ENCODE peak calls at places on chromosome 9, in eight cellular contexts. T is H1; U is PC-3; L is body of pancreas; B is MM.1S; O is SK-N-SH; I is CD8-positive, alpha-beta T cell; V is A549. N is an unnamed sample.
A peak's percentile ranks its signal among the peaks of the same experiment; 100 is the strongest.

GRCh38 chr9:122172131-122172530 is 12.4 kb downstream of the MORN5 start:
- DNase-seq in O (no peak), V (no peak), B (no peak), U (no peak), I (no peak), T (no peak), L (no peak), N (no peak)

GRCh38 chr9:79665926-79666325 is 94.2 kb downstream of the TLE4 start:
- DNase-seq in B (no peak), L (no peak), U (no peak), T (no peak), O (no peak), I (no peak), V (no peak), N (no peak)

GRCh38 chr9:21579209-21579608 is 97.1 kb upstream of the IFNE start:
- DNase-seq in O (no peak), U (no peak), V (peak; percentile 63), I (peak; percentile 49), L (no peak), B (no peak), T (no peak), N (no peak)

GRCh38 chr9:137064027-137064879 is 6.1 kb downstream of the SAPCD2 start:
- DNase-seq in O (peak; percentile 89), I (no peak), T (no peak), B (peak; percentile 34), U (peak; percentile 46), L (peak; percentile 76), V (peak; percentile 64), N (peak; percentile 97)

GRCh38 chr9:105126233-105126632 is 118.2 kb upstream of the SLC44A1 start:
- DNase-seq in T (no peak), I (no peak), U (no peak), B (no peak), V (no peak), O (no peak), L (no peak), N (peak; percentile 75)

GRCh38 chr9:35914307-35914807 is 5.1 kb downstream of the SPAAR start:
- DNase-seq in V (peak; percentile 66), O (peak; percentile 70), B (no peak), I (no peak), L (peak; percentile 35), U (no peak), T (no peak), N (peak; percentile 76)

GRCh38 chr9:113593682-113594281 is 130.3 kb downstream of the RGS3 start:
- DNase-seq in B (no peak), L (peak; percentile 87), U (peak; percentile 52), T (peak; percentile 94), O (peak; percentile 94), V (peak; percentile 95), I (no peak), N (peak; percentile 98)

GRCh38 chr9:137304383-137305059 is 2.5 kb upstream of the NRARP start:
- DNase-seq in U (no peak), T (no peak), I (no peak), O (peak; percentile 51), B (no peak), V (no peak), L (no peak), N (peak; percentile 78)

GRCh38 chr9:96158909-96159575 is 142.9 kb downstream of the HSD17B3 start:
- DNase-seq in V (no peak), U (peak; percentile 9), I (no peak), L (no peak), O (no peak), B (no peak), T (no peak), N (peak; percentile 32)

GRCh38 chr9:82882133-82882532 is 180.8 kb downstream of the RASEF start:
- DNase-seq in B (no peak), O (no peak), V (no peak), I (no peak), T (no peak), L (no peak), U (peak; percentile 41), N (no peak)

GRCh38 chr9:134950404-134950760 is 32.7 kb upstream of the FCN1 start:
- DNase-seq in I (no peak), T (no peak), V (no peak), B (no peak), U (no peak), O (no peak), L (no peak), N (peak; percentile 32)

GRCh38 chr9:6024035-6024554 is 8.7 kb upstream of the RANBP6 start:
- DNase-seq in T (no peak), B (peak; percentile 37), V (peak; percentile 35), L (peak; percentile 21), U (peak; percentile 37), O (peak; percentile 28), I (no peak), N (peak; percentile 58)

GRCh38 chr9:33393581-33393980 is 8.8 kb downstream of the AQP7 start:
- DNase-seq in U (no peak), L (peak; percentile 31), B (no peak), O (no peak), I (no peak), T (no peak), V (no peak), N (no peak)

GRCh38 chr9:106707722-106708121 is 155.2 kb upstream of the ZNF462 start:
- DNase-seq in O (no peak), V (no peak), B (no peak), U (no peak), I (no peak), T (no peak), L (no peak), N (no peak)

GRCh38 chr9:122135529-122135859 is 24.1 kb downstream of the NDUFA8 start:
- DNase-seq in B (no peak), U (no peak), I (no peak), V (no peak), L (no peak), O (no peak), T (no peak), N (no peak)

GRCh38 chr9:26216702-26217101 is 538.5 kb upstream of the TUSC1 start:
- DNase-seq in O (no peak), L (no peak), I (no peak), T (no peak), B (no peak), V (no peak), U (no peak), N (no peak)

GRCh38 chr9:7320139-7320538 is 479.4 kb downstream of the DMAC1 start:
- DNase-seq in U (peak; percentile 1), V (peak; percentile 92), O (peak; percentile 19), I (no peak), T (peak; percentile 17), L (no peak), B (no peak), N (peak; percentile 42)

GRCh38 chr9:131707677-131708612 is 31.9 kb downstream of the RAPGEF1 start:
- DNase-seq in T (no peak), B (no peak), L (peak; percentile 81), O (no peak), I (no peak), V (peak; percentile 61), U (peak; percentile 46), N (peak; percentile 81)

DNA sequence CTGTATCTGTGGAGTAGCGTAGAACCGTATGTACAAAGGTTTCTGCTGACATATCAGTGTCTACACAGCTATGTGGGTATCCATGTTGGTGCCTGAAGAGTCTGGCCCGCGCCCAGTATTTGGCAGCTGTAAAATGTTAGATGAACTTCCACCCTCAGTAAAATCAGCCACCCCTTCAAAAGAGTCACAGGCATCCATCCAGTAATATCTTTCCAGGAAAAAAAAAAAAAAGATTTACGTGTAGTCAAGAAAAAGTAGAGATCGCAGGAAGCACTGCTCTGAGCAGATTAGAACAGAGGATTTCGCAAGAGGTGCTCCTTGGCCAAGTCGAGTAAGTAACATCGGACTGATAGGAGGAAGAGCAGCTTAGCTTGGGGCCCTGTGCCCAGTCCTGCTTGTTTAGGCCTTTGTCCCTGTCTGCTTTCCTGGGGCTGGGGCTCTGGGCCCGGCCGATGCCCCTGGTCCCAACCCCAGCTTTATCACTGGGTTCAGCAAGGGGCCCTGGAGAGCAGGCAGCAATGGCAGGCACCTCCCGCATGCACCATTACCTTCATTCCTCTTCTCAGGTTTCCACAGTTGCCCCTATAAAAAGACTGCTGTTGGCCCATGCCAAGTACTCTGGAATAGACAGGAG is 21.2 kb downstream of the DAPK1 start:
- DNase-seq in T (no peak), B (no peak), U (no peak), I (no peak), V (no peak), L (peak; percentile 32), O (no peak), N (no peak)
- H3K4me1 ChIP-seq in T (peaks cover 15% of the 10 kb centered on the region), B (no peaks in the 10 kb centered on the region), U (no peaks in the 10 kb centered on the region), I (no peaks in the 10 kb centered on the region), V (peaks cover 38% of the 10 kb centered on the region), L (peaks cover 24% of the 10 kb centered on the region), O (peaks cover 16% of the 10 kb centered on the region), N (peaks cover 9% of the 10 kb centered on the region)

DNA sequence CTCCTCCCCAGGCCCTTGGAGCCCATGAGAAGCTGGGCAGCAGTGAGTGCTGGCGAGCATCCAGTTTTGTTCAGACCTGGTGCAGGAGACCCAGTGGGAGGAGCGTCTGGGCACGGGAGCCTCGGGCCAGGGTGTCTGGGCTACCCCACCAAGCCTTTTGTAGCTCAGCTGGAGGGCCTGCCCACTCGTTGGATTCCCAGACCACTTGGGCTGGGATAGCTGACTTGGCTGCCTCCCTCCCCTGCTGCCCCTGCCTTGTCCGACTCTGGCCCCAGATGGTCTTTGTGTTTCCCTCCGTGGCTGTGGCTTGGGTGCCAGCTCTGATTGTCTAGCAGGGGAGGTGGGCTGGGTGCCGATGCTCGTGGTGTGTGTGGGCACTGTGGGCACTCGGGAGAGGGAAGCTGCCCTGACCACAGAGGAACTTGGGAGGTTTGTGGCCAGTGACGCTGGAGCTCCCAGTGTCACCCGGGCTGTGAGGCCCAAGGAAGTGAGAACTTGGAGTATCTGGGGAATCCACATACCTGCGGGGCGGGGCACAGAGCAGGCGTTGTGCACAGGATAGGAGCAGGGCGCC is 47.3 kb downstream of the WNK2 start:
- DNase-seq in L (peak; percentile 90), O (peak; percentile 82), I (no peak), U (no peak), V (no peak), T (no peak), B (no peak), N (peak; percentile 35)
- H3K4me1 ChIP-seq in L (peaks cover 84% of the 10 kb centered on the region), O (peaks cover 51% of the 10 kb centered on the region), I (no peaks in the 10 kb centered on the region), U (no peaks in the 10 kb centered on the region), V (peaks cover 3% of the 10 kb centered on the region), T (no peaks in the 10 kb centered on the region), B (no peaks in the 10 kb centered on the region), N (no peaks in the 10 kb centered on the region)

DNA sequence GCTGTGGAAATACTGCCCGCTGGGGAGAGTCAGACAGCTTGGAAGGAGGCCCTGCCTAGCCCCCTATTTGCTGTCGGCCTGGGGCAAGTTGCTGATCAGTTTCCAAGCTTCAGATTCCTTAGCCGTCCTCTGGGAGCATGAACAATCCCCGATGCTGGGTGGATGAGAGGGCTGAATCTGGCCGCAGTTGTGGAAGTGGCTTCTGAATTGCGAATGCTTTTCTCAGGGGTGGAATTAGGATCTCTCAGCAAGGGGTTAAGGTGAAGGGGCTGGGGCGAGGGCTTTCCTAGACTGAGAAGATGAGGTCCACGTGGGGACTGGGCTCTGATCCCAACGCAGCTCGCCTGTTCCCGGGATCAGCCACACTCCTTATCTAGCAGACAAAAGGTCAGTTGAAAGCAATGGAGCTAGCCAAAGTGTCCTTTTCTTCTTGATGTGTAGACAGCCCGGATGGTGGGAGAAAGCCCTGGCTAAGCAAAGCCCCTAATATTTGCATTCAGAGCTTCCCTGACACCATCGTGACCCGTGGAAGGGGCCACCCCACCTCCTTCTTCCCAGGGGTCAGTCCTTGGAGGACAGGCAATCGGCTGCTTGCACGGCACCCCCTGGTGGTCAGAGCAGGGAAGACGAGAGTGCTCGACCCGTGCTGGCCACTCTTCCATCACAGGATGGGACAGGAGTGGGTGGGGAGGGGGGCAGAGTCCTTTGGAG is 54.9 kb downstream of the COL15A1 start:
- DNase-seq in L (peak; percentile 83), T (peak; percentile 58), V (peak; percentile 60), I (no peak), B (no peak), O (peak; percentile 87), U (peak; percentile 67), N (peak; percentile 93)
- H3K4me1 ChIP-seq in L (peaks cover 21% of the 10 kb centered on the region), T (no peaks in the 10 kb centered on the region), V (peaks cover 21% of the 10 kb centered on the region), I (peaks cover 19% of the 10 kb centered on the region), B (no peaks in the 10 kb centered on the region), O (peaks cover 6% of the 10 kb centered on the region), U (no peaks in the 10 kb centered on the region), N (peaks cover 40% of the 10 kb centered on the region)

GRCh38 chr9:91778031-91778430 is 172.0 kb downstream of the ROR2 start:
- DNase-seq in O (no peak), I (no peak), U (no peak), L (no peak), V (no peak), B (no peak), T (no peak), N (no peak)
- H3K4me1 ChIP-seq in O (peaks cover 26% of the 10 kb centered on the region), I (peaks cover 3% of the 10 kb centered on the region), U (no peaks in the 10 kb centered on the region), L (no peaks in the 10 kb centered on the region), V (no peaks in the 10 kb centered on the region), B (peaks cover 7% of the 10 kb centered on the region), T (no peaks in the 10 kb centered on the region), N (peaks cover 18% of the 10 kb centered on the region)